ENCODE peak calls at places on chromosome 12, in five cellular contexts. O, V, K, C and P are unnamed samples.

GRCh38 chr12:65632131-65632855 is 192.0 kb upstream of the HMGA2 start:
- DNase-seq in V (no peak), K (no peak), O (no peak), C (peak), P (peak)

GRCh38 chr12:3117144-3117581 is 40.0 kb downstream of the TSPAN9 start:
- DNase-seq in V (no peak), K (no peak), O (peak), C (peak), P (peak)

GRCh38 chr12:42605685-42606084 is 16.1 kb upstream of the PRICKLE1 start:
- DNase-seq in O (no peak), C (no peak), K (no peak), V (no peak), P (no peak)

GRCh38 chr12:77724367-77724957 is 106.2 kb upstream of the NAV3 start:
- DNase-seq in V (no peak), O (no peak), C (peak), K (peak), P (peak)

GRCh38 chr12:79886917-79887519 is 47.9 kb downstream of the PPP1R12A start:
- DNase-seq in V (no peak), C (peak), K (peak), O (no peak), P (peak)

GRCh38 chr12:116037941-116038837 is 239.3 kb downstream of the MED13L start:
- DNase-seq in O (no peak), V (no peak), C (peak), K (peak), P (peak)

GRCh38 chr12:121792607-121793500 is 634 bp downstream of the RHOF start:
- DNase-seq in O (no peak), V (no peak), C (no peak), K (peak), P (no peak)

GRCh38 chr12:6952860-6953416 is 1.8 kb downstream of the PTPN6 start:
- DNase-seq in K (no peak), V (no peak), C (no peak), O (no peak), P (no peak)

GRCh38 chr12:95739561-95740313 is 50.8 kb downstream of the NTN4 start:
- DNase-seq in K (no peak), C (no peak), O (peak), V (no peak), P (no peak)

GRCh38 chr12:50056629-50056976 is 793 bp upstream of the ASIC1 start:
- DNase-seq in C (no peak), K (no peak), V (no peak), O (no peak), P (no peak)

GRCh38 chr12:122964439-122965257 is 1.6 kb downstream of the ABCB9 start:
- DNase-seq in V (no peak), K (no peak), C (no peak), O (no peak), P (no peak)

GRCh38 chr12:25276199-25276937 is 25.6 kb upstream of the KRAS start:
- DNase-seq in K (peak), O (peak), C (peak), V (no peak), P (peak)

GRCh38 chr12:48777501-48778400 is 11.1 kb downstream of the ADCY6 start:
- DNase-seq in V (no peak), O (no peak), K (no peak), C (no peak), P (no peak)

GRCh38 chr12:57069522-57069921 is 9.1 kb downstream of the NEMP1 start:
- DNase-seq in O (peak), C (peak), V (peak), K (peak), P (peak)

GRCh38 chr12:93173178-93173957 is 204.4 kb upstream of the NUDT4 start:
- DNase-seq in V (no peak), K (no peak), O (no peak), C (peak), P (no peak)

GRCh38 chr12:8648598-8649205 is 13.9 kb downstream of the MFAP5 start:
- DNase-seq in C (no peak), K (no peak), O (no peak), V (no peak), P (no peak)

GRCh38 chr12:120117961-120118709 is 1.6 kb upstream of the RAB35 start:
- DNase-seq in K (peak), C (no peak), V (no peak), O (no peak), P (peak)

GRCh38 chr12:113050808-113051207 is 5.7 kb upstream of the DTX1 start:
- DNase-seq in V (no peak), K (no peak), O (no peak), C (no peak), P (no peak)

GRCh38 chr12:122950276-122950675 is 16.0 kb downstream of the ABCB9 start:
- DNase-seq in V (no peak), K (no peak), C (no peak), O (no peak), P (no peak)

DNA sequence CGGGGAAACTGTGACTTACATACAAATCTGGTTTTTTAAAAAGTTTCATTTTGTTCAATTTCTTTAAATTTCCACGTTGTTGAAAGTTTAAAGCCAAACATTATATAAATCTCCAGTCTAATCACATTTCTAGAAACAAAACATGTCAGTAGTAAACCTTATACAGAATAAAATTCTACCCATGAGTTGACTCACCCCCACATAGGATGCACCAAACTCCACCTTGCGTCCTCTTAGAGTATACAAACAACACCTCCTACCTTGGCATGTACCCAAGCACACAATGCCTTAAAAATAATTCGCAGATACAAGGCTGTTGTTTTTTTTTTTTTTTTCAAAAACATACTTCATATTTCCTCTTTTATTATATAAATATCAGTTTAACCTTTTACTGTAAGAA is 3.4 kb downstream of the FBXL14 start:
- DNase-seq in O (no peak), K (peak), V (no peak), C (no peak), P (peak)
- TF ChIP-seq CTCF in O (peak), K (no peak), V (no peak), C (no peak), P (peak)

GRCh38 chr12:91180577-91180976 is 2.0 kb downstream of the DCN start:
- DNase-seq in K (peak), V (no peak), C (peak), O (peak), P (peak)
- H3K4me3 ChIP-seq in K (peak), V (peak), C (peak), O (peak), P (peak)

GRCh38 chr12:128323115-128323514 is 56.1 kb downstream of the TMEM132C start:
- DNase-seq in V (no peak), O (no peak), C (no peak), K (no peak), P (no peak)
- TF ChIP-seq CTCF in V (no peak), O (no peak), C (no peak), K (no peak), P (no peak)

GRCh38 chr12:44582521-44582920 is 293.6 kb downstream of the NELL2 start:
- DNase-seq in K (no peak), O (no peak), C (no peak), V (no peak), P (no peak)
- H3K4me3 ChIP-seq in K (no peak), O (no peak), C (no peak), V (no peak), P (no peak)

GRCh38 chr12:43957732-43958131 is 121.9 kb downstream of the TMEM117 start:
- DNase-seq in C (peak), V (no peak), K (peak), O (peak), P (peak)
- TF ChIP-seq CTCF in C (peak), V (peak), K (peak), O (peak), P (peak)

DNA sequence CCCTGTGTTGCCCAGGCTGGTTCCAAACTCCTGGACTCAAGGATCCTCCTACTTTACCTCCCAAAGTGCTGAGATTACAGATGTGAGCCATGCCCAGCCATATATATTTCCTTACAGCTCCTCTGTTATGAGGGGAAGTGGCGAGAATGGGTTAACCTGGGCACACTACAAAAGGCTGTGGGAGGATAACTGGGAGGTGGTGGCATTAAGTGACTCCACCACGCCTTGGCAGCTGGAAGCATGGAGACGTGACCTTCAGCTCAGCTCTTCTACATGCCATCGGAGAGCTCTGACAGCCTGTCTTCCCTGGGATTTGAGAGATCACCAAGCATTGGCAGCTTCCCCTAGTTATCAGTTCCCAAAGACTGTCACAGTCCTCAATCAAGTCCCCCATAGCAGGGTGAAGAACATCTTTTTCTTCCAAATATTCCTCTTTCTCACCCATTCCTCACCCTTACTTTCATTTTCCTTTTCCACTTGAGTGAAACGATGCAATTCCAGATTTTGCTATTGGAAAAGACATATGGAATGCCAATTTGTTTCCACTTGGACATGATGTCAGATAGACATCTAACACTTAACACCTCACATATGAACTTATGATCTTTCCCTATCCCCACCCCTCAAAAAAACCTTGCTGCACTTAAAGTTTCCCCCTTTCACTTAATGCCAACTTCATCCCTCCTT is 48.5 kb downstream of the PHLDA1 start:
- DNase-seq in O (peak), K (no peak), V (no peak), C (no peak), P (no peak)
- H3K4me3 ChIP-seq in O (peak), K (no peak), V (peak), C (no peak), P (no peak)